ENCODE peak calls at places on chromosomes 13 and 19, in four cellular contexts. V, F, E and P are unnamed samples.

GRCh38 chr13:33323766-33324525 is 38.4 kb upstream of the STARD13 start:
- DNase-seq in V (no peak), F (no peak), E (no peak), P (no peak)

GRCh38 chr19:38384209-38385027 is 3.4 kb downstream of the GGN start:
- DNase-seq in V (no peak), F (no peak), E (no peak), P (no peak)

GRCh38 chr13:109131698-109132257 is 502.4 kb downstream of the MYO16 start:
- DNase-seq in V (no peak), F (peak; percentile 78), E (no peak), P (no peak)

GRCh38 chr19:17938092-17938845 is 5.5 kb downstream of the CCDC124 start:
- DNase-seq in V (no peak), F (peak; percentile 78), E (peak; percentile 86), P (peak; percentile 77)

GRCh38 chr19:4051175-4052101 is 15.3 kb downstream of the ZBTB7A start:
- DNase-seq in V (no peak), F (peak; percentile 44), E (peak; percentile 56), P (no peak)

GRCh38 chr19:8459520-8460260 is 14.9 kb downstream of the HNRNPM start:
- DNase-seq in V (no peak), F (peak; percentile 60), E (no peak), P (no peak)

GRCh38 chr13:41137951-41138350 is 5.3 kb upstream of the KBTBD6 start:
- DNase-seq in V (no peak), F (no peak), E (no peak), P (no peak)

GRCh38 chr19:29573486-29573885 is 32.6 kb upstream of the POP4 start:
- DNase-seq in V (no peak), F (no peak), E (no peak), P (no peak)

GRCh38 chr19:28881616-28882015 is 331.3 kb downstream of the UQCRFS1 start:
- DNase-seq in V (no peak), F (no peak), E (no peak), P (no peak)

GRCh38 chr13:35990196-35990595 is 141.0 kb downstream of the DCLK1 start:
- DNase-seq in V (no peak), F (no peak), E (no peak), P (no peak)

GRCh38 chr19:7115721-7116120 is 46.2 kb downstream of the ZNF557 start:
- DNase-seq in V (no peak), F (no peak), E (no peak), P (no peak)

GRCh38 chr13:89066868-89067466 is 1395.8 kb downstream of the SLITRK5 start:
- DNase-seq in V (no peak), F (no peak), E (no peak), P (no peak)

GRCh38 chr13:41547253-41548000 is 90.1 kb downstream of the RGCC start:
- DNase-seq in V (no peak), F (no peak), E (no peak), P (peak; percentile 64)

GRCh38 chr19:29724102-29724641 is 9.1 kb upstream of the C19orf12 start:
- DNase-seq in V (no peak), F (no peak), E (no peak), P (no peak)

GRCh38 chr13:81872581-81872980 is 1531.7 kb upstream of the SPRY2 start:
- DNase-seq in V (no peak), F (no peak), E (no peak), P (no peak)

GRCh38 chr19:41431426-41432386 is 4.5 kb upstream of the B3GNT8 start:
- DNase-seq in V (no peak), F (no peak), E (no peak), P (peak; percentile 68)

GRCh38 chr13:49877629-49878218 is 58.4 kb downstream of the SPRYD7 start:
- DNase-seq in V (no peak), F (no peak), E (no peak), P (no peak)
- H3K4me3 ChIP-seq in V (no peak overlapping the region), F (no peak overlapping the region), E (no peak overlapping the region), P (no peak overlapping the region)

GRCh38 chr13:39586142-39586541 is 16.9 kb downstream of the LHFPL6 start:
- DNase-seq in V (no peak), F (no peak), E (no peak), P (no peak)
- H3K36me3 ChIP-seq in V (no peaks in the 10 kb centered on the region), F (no peaks in the 10 kb centered on the region), E (no peaks in the 10 kb centered on the region), P (no peaks in the 10 kb centered on the region)

GRCh38 chr19:10730932-10731331 is 13.1 kb downstream of the DNM2 start:
- DNase-seq in V (no peak), F (no peak), E (no peak), P (no peak)
- H3K27ac ChIP-seq in V (no peak overlapping the region), F (no peak overlapping the region), E (no peak overlapping the region), P (peak overlapping the region; percentile 68)

DNA sequence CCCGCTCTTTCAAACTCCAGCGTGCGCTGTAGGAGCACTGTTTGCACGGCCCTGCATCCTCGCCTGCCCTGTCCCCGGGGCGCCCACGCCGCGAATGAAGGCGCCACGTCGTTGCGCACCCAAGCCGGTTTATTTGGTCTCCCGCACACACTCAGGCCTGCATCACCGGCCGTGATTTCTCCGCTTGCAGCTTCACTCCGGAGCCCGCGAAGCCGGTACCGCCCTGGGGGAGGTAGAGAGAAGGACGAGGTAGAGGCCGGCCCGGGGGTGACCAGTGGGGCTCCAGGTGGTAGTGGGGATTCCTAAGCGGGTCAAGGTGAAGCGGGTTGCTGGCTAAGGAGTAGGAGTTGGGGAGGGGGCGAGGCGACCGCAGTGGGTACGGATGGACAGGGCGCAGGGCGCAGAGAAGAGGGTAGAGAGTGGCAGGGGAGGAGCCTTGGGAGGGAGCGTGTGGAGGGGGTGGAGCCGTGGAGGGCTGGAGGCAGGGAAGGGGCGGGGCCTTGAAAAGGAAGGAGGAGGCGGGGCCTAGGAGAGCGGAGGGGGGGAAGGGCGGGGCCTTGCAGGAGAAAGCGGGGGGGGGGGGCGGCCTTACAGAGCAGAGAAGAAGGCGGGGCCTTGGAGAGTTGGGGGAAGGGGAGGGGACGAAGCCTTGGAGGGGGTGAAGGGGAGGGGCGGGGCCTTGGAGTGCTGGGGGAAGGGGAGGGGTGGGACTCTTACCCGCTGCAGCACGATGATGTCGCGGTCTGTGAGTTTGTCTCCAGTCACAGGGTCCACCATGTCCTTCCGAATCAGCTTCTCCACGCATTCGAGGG is 24.6 kb downstream of the NOSIP start:
- DNase-seq in V (no peak), F (no peak), E (peak; percentile 64), P (no peak)
- H3K4me3 ChIP-seq in V (no peak overlapping the region), F (no peak overlapping the region), E (no peak overlapping the region), P (no peak overlapping the region)

DNA sequence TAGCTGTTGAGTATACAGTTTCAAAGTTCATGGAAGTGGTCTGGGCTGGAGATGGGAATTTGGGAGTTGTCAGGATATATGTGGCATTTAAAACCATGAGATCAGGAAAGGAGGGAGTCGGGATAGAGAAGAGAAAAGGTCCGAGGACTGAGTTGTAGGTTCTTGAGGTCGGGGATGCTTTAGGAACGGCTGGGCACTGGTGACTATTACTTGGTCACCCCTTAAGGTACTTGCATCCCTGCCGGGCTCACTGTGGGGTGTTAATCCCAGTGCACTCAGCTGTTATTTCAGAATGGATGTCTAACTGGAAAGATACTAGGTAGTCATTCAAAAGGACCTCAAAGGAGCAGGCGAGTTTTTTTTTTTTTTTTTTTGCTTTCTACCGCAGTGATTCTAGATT is 34.2 kb downstream of the WASF3 start:
- DNase-seq in V (no peak), F (no peak), E (no peak), P (no peak)
- H3K36me3 ChIP-seq in V (no peaks in the 10 kb centered on the region), F (no peaks in the 10 kb centered on the region), E (no peaks in the 10 kb centered on the region), P (no peaks in the 10 kb centered on the region)

GRCh38 chr19:45497791-45498190 is 452 bp upstream of the PPM1N start:
- DNase-seq in V (no peak), F (no peak), E (no peak), P (no peak)

GRCh38 chr19:45498411-45499195 is at the start of gene PPM1N:
- DNase-seq in V (no peak), F (no peak), E (no peak), P (no peak)

GRCh38 chr19:45501730-45502014 is 3.4 kb downstream of the PPM1N start:
- DNase-seq in V (no peak), F (no peak), E (no peak), P (no peak)

GRCh38 chr19:45500918-45501729 is 2.9 kb downstream of the PPM1N start:
- DNase-seq in V (no peak), F (no peak), E (no peak), P (no peak)

GRCh38 chr19:45499196-45500180 is 1.2 kb downstream of the PPM1N start:
- DNase-seq in V (no peak), F (no peak), E (peak; percentile 71), P (no peak)
- H3K27ac ChIP-seq in V (no peak overlapping the region), F (no peak overlapping the region), E (no peak overlapping the region), P (no peak overlapping the region)